ENCODE peak calls at places on chromosomes 5 and 9, in ten cellular contexts. C is MM.1S, J is HepG2, X is GM23338, Z is PC-3, G is H1, Y is HCT116, R is GM23248, H is K562, N is PC-9. E is an unnamed sample.

GRCh38 chr9:135448570-135449180 is 30.9 kb upstream of the PPP1R26 start:
- DNase-seq in Y (no peak), X (peak; percentile 38), N (no peak), G (no peak), R (peak; percentile 44), H (peak; percentile 12), C (no peak), J (no peak), Z (no peak), E (no peak)

GRCh38 chr9:127035948-127036347 is 86.5 kb downstream of the ANGPTL2 start:
- DNase-seq in G (no peak), H (no peak), C (no peak), Y (no peak), J (no peak), X (no peak), R (peak; percentile 41), Z (no peak), N (no peak), E (no peak)

GRCh38 chr5:57033103-57033502 is 81.2 kb upstream of the MIER3 start:
- DNase-seq in C (no peak), N (peak; percentile 86), R (no peak), Z (peak; percentile 78), Y (peak; percentile 34), J (no peak), G (no peak), H (no peak), X (no peak), E (no peak)

GRCh38 chr5:136006767-136007251 is 22.0 kb upstream of the TGFBI start:
- DNase-seq in C (no peak), H (no peak), X (no peak), R (peak; percentile 97), J (no peak), Y (peak; percentile 36), N (peak; percentile 56), G (no peak), Z (peak; percentile 85), E (no peak)

GRCh38 chr5:122424211-122424610 is 112.2 kb downstream of the SNCAIP start:
- DNase-seq in Z (no peak), X (peak; percentile 29), R (no peak), H (no peak), C (no peak), Y (no peak), N (no peak), G (no peak), J (no peak), E (no peak)

GRCh38 chr9:109590945-109591344 is 92.8 kb upstream of the PTPN3 start:
- DNase-seq in R (no peak), C (no peak), X (no peak), J (no peak), G (no peak), Y (no peak), N (no peak), H (no peak), Z (no peak), E (no peak)

GRCh38 chr9:92278117-92278516 is 15.4 kb downstream of the IARS1 start:
- DNase-seq in N (no peak), Z (peak; percentile 10), J (no peak), C (no peak), Y (no peak), G (no peak), X (no peak), R (peak; percentile 89), H (no peak), E (no peak)

GRCh38 chr9:137679695-137680305 is 61.0 kb downstream of the EHMT1 start:
- DNase-seq in Y (no peak), C (peak; percentile 10), Z (no peak), G (no peak), H (no peak), R (no peak), X (no peak), J (no peak), N (no peak), E (no peak)

GRCh38 chr5:65262590-65263189 is 219.0 kb downstream of the ADAMTS6 start:
- DNase-seq in Y (no peak), G (no peak), R (peak; percentile 87), N (no peak), H (peak; percentile 16), Z (no peak), J (no peak), C (no peak), X (no peak), E (peak; percentile 62)

GRCh38 chr9:12934515-12935301 is 159.9 kb downstream of the LURAP1L start:
- DNase-seq in R (peak; percentile 40), J (no peak), Z (no peak), C (no peak), G (no peak), N (no peak), X (no peak), Y (no peak), H (no peak), E (no peak)

DNA sequence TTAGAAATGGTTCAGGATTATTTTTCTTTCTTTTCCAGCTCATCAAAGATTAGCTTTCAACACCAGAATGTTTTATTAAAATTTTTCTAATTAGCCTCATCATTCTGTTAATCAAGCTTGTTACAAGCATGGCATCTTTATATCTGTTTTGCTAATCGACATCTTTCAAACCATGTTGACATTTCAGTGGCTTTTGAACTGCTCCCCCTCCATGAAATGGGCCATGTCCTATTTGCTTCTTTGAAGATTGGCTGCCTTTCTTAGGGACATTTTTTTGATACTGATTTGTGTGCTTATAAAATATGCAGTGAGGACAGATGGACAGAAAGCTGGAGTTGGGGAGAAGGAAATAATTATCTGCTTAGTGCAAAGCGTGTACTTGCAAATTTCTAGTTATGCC is 27.4 kb downstream of the BTF3 start:
- DNase-seq in X (no peak), N (no peak), Y (no peak), J (no peak), H (no peak), G (no peak), R (no peak), C (no peak), Z (no peak), E (no peak)
- H3K27ac ChIP-seq in X (no peak overlapping the region), N (no peak overlapping the region), Y (no peak overlapping the region), J (no peak overlapping the region), H (no peak overlapping the region), G (no peak overlapping the region), R (no peak overlapping the region), C (no peak overlapping the region), Z (no peak overlapping the region), E (no peak overlapping the region)

GRCh38 chr9:105355810-105356209 is 92.0 kb upstream of the FSD1L start:
- DNase-seq in Y (no peak), X (no peak), C (peak; percentile 31), H (no peak), J (no peak), Z (no peak), N (no peak), G (no peak), R (peak; percentile 26), E (no peak)
- TF ChIP-seq EZH2 in Y (no peak), X (no peak), C (no peak), H (no peak), J (no peak), Z (no peak), N (no peak), G (no peak), R (no peak), E (no peak)

DNA sequence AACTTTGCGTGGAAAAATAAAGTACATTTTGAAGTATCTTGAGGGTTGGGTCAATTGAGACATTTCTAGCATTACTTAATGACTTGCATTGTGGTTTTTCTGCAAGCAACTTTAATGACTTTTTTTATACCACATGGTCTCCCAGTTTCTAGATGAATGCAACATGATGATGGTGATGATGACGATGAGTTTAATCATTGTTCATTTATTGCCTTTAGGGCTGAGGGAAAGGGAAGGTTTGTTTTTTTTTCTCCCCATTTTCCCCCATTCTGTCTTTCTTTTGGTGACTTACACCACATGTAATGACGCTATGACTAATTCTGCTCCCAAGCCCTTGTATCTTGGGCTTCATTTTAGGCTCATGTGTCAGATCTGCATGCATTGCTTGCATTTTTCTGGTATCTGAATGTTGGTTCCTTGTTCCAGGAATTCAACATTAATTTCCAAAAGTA is 57.7 kb upstream of the NXNL2 start:
- DNase-seq in R (peak; percentile 95), G (no peak), H (no peak), Z (peak; percentile 90), X (no peak), J (no peak), N (no peak), C (no peak), Y (no peak), E (no peak)
- H3K4me3 ChIP-seq in R (peak overlapping the region; percentile 17), G (no peak overlapping the region), H (no peak overlapping the region), Z (peak overlapping the region; percentile 45), X (no peak overlapping the region), J (no peak overlapping the region), N (no peak overlapping the region), C (no peak overlapping the region), Y (no peak overlapping the region), E (no peak overlapping the region)

DNA sequence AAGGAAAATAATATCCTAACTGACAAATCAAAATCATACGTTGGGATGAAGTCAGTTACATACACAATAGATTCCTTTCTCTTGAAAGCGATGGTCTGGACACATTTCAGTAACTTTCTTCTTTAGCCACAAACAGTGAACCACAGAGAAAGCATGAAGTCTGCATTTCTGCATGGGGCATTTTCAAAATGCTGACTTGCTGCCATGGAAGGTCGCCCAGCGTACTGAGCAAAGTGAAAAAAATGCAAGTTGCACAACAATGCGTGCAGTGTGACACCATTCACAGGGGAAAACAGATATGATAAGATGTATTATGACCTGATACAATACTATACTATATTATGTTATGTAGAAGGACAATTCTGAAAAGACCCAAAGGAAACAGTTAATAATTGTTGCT is 146.3 kb downstream of the SNX18 start:
- DNase-seq in X (no peak), C (no peak), R (peak; percentile 96), G (no peak), N (peak; percentile 39), Y (no peak), J (no peak), H (no peak), Z (peak; percentile 43), E (no peak)
- H3K27ac ChIP-seq in X (no peak overlapping the region), C (no peak overlapping the region), R (peak overlapping the region; percentile 79), G (no peak overlapping the region), N (no peak overlapping the region), Y (no peak overlapping the region), J (no peak overlapping the region), H (no peak overlapping the region), Z (no peak overlapping the region), E (no peak overlapping the region)

GRCh38 chr5:1931590-1932138 is 48.9 kb upstream of the IRX4 start:
- DNase-seq in X (peak; percentile 60), C (no peak), Z (no peak), G (peak; percentile 76), R (no peak), J (no peak), H (no peak), Y (no peak), N (no peak), E (no peak)
- TF ChIP-seq EZH2 in X (peak; percentile 10), C (no peak), Z (no peak), G (peak; percentile 60), R (no peak), J (no peak), H (no peak), Y (no peak), N (no peak), E (no peak)

GRCh38 chr9:129483467-129484324 is 137.2 kb downstream of the C9orf50 start:
- DNase-seq in Z (peak; percentile 72), N (peak; percentile 79), C (no peak), G (no peak), H (peak; percentile 45), Y (peak; percentile 72), X (peak; percentile 65), J (no peak), R (peak; percentile 98), E (no peak)
- H3K4me3 ChIP-seq in Z (peak overlapping the region; percentile 55), N (peak overlapping the region; percentile 88), C (no peak overlapping the region), G (peak overlapping the region; percentile 38), H (peak overlapping the region; percentile 56), Y (peak overlapping the region; percentile 56), X (peak overlapping the region; percentile 69), J (no peak overlapping the region), R (peak overlapping the region; percentile 51), E (peak overlapping the region; percentile 71)

GRCh38 chr9:128919409-128919808 is 1.4 kb upstream of the PHYHD1 start:
- DNase-seq in R (no peak), H (no peak), N (no peak), J (peak; percentile 50), Z (no peak), Y (no peak), C (no peak), G (no peak), X (no peak), E (no peak)
- H3K27ac ChIP-seq in R (no peak overlapping the region), H (no peak overlapping the region), N (no peak overlapping the region), J (peak overlapping the region; percentile 46), Z (no peak overlapping the region), Y (no peak overlapping the region), C (no peak overlapping the region), G (no peak overlapping the region), X (no peak overlapping the region), E (no peak overlapping the region)